ENCODE peak calls at places on chromosomes 5 and 9, in seven cellular contexts. N, O, E, Z, G, F and P are unnamed samples.
A peak's percentile ranks its signal among the peaks of the same experiment; 100 is the strongest.

GRCh38 chr5:150763023-150763793 is 4.4 kb upstream of the DCTN4 start:
- DNase-seq in E (peak; percentile 35), G (peak; percentile 19), F (no peak), O (no peak), N (peak; percentile 97), Z (no peak), P (peak; percentile 92)

GRCh38 chr5:33737284-33737683 is 154.5 kb downstream of the ADAMTS12 start:
- DNase-seq in Z (no peak), E (no peak), F (no peak), O (no peak), G (no peak), N (no peak), P (peak; percentile 58)

GRCh38 chr5:176608937-176609723 is 826 bp downstream of the GPRIN1 start:
- DNase-seq in F (no peak), Z (no peak), G (no peak), O (no peak), N (no peak), E (peak; percentile 32), P (no peak)

GRCh38 chr9:92600742-92601261 is 65.0 kb upstream of the ECM2 start:
- DNase-seq in F (no peak), O (no peak), E (no peak), Z (no peak), G (no peak), N (peak; percentile 56), P (peak; percentile 59)

GRCh38 chr9:98852463-98852735 is 44.9 kb downstream of the GALNT12 start:
- DNase-seq in Z (no peak), O (no peak), F (no peak), G (no peak), N (no peak), E (no peak), P (no peak)

GRCh38 chr5:160118349-160119141 is 705 bp downstream of the PWWP2A start:
- DNase-seq in N (no peak), E (peak; percentile 27), F (peak; percentile 93), G (peak; percentile 9), O (peak; percentile 53), Z (no peak), P (peak; percentile 6)

GRCh38 chr5:75142566-75143136 is 90.3 kb upstream of the GCNT4 start:
- DNase-seq in Z (peak; percentile 40), F (no peak), O (no peak), G (no peak), E (no peak), N (no peak), P (no peak)

GRCh38 chr5:7053528-7054209 is 340.4 kb downstream of the TENT4A start:
- DNase-seq in G (no peak), F (no peak), E (no peak), O (no peak), Z (no peak), N (no peak), P (no peak)

GRCh38 chr5:180193749-180194375 is 15.1 kb downstream of the RASGEF1C start:
- DNase-seq in Z (no peak), O (no peak), N (no peak), G (no peak), E (no peak), F (peak; percentile 63), P (no peak)

GRCh38 chr5:16673241-16673998 is 56.6 kb upstream of the RETREG1 start:
- DNase-seq in E (no peak), G (no peak), F (no peak), N (no peak), O (no peak), Z (no peak), P (no peak)

GRCh38 chr9:33506626-33507370 is 17.3 kb upstream of the ANKRD18B start:
- DNase-seq in G (peak; percentile 90), E (no peak), O (no peak), N (peak; percentile 93), F (no peak), Z (no peak), P (peak; percentile 97)

GRCh38 chr5:98774192-98775046 is 956 bp downstream of the RGMB start:
- DNase-seq in N (peak; percentile 39), O (peak; percentile 57), F (peak; percentile 93), Z (peak; percentile 87), G (peak; percentile 63), E (peak; percentile 86), P (peak; percentile 66)

GRCh38 chr5:56345352-56345751 is 112.2 kb upstream of the ANKRD55 start:
- DNase-seq in N (no peak), E (no peak), O (no peak), F (no peak), Z (no peak), G (no peak), P (no peak)

GRCh38 chr9:70830618-70831017 is 290.8 kb downstream of the TRPM3 start:
- DNase-seq in Z (no peak), O (no peak), N (no peak), F (no peak), G (no peak), E (peak; percentile 62), P (peak; percentile 17)

GRCh38 chr9:21974230-21974541 is 20.0 kb downstream of the CDKN2A start:
- DNase-seq in O (no peak), E (no peak), Z (no peak), F (no peak), G (no peak), N (no peak), P (no peak)

GRCh38 chr5:140075371-140075770 is 32.3 kb upstream of the NRG2 start:
- DNase-seq in F (no peak), Z (no peak), N (peak; percentile 43), O (no peak), E (peak; percentile 10), G (no peak), P (peak; percentile 57)
- TF ChIP-seq CTCF in F (no peak), Z (no peak), N (no peak), O (no peak), E (peak; percentile 41), G (peak; percentile 38), P (peak; percentile 50)

DNA sequence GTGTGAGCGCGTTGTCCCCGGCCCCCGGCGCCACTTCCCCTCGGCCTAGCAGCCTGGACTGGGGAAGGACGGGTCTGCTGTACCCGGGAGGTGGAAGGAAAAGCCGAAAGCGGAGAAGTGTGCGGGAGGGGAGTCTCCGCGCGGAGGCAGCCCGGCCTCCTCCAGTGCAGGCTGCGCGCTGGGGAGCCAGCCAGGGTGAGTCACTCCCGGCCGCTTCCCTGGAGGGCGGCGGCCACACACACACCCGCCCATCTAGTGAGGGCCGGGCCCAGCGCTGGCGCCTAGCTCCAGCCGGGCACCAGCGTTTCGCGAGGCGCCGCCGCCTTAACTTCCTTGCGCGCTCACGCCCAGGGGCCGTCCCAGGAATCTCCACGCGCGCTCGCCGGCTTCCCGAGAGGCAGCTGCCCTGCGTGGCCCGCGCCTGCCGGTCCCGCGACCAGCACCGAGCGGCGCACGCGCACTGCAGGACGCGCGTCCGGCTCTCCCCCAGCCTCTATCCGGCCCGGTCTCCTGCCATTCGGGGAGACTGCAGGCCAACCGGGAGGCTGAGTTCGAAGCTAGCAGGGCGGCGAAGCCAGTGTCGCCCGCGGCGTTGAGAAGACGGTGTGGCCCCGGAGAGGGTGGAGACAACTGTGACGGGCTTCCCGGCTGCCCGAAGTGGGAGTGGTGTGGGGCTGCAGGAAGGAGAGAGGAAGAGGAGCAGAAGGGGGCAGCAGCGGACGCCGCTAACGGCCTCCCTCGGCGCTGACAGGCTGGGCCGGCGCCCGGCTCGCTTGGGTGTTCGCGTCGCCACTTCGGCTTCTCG is at the start of gene JAK2:
- DNase-seq in O (peak; percentile 77), G (peak; percentile 95), E (peak; percentile 95), Z (peak; percentile 91), N (peak; percentile 90), F (peak; percentile 97), P (peak; percentile 91)
- TF ChIP-seq CTCF in O (peak; percentile 65), G (peak; percentile 50), E (peak; percentile 55), Z (peak; percentile 56), N (peak; percentile 58), F (peak; percentile 58), P (peak; percentile 50)

GRCh38 chr5:144971067-144971850 is 800.6 kb downstream of the KCTD16 start:
- DNase-seq in Z (peak; percentile 74), G (no peak), E (no peak), N (peak; percentile 4), F (no peak), O (no peak), P (peak; percentile 32)
- TF ChIP-seq CTCF in Z (no peak), G (no peak), E (no peak), N (no peak), F (no peak), O (no peak), P (no peak)

DNA sequence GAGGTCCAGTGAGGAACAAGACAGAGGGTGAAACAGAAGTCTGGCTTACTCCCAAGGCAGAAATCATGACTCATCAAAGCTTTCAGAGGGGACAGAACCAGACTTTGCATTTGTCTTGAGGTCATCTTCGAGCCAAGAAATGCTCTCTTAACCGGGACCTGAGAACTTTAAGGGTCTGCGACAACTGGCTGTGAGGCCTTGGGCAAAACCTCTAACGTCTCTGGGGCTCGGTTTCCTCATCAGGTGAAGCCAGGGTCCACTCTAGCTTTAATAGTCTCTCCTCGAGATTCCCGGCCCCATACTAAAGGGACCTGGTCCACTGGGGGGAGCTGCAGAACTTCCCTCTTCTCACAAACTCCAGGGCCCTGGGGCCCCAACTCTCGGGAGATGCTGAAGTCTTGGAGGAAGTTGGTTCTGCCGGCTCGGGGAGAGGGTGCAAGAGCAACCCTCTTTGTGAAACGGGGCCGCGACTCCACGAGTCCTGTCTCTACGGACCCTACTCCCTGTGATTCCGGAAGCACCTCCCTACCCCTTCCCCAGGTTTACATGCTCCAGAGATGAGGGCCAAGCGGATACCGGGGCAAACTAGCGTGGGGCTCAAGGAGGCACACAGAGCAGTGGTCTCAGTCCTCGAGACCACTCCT is 2.6 kb downstream of the GLIS3 start:
- DNase-seq in G (peak; percentile 92), N (peak; percentile 68), Z (peak; percentile 74), E (peak; percentile 87), O (peak; percentile 53), F (peak; percentile 79), P (peak; percentile 90)
- TF ChIP-seq CTCF in G (peak; percentile 64), N (peak; percentile 59), Z (peak; percentile 47), E (peak; percentile 57), O (peak; percentile 38), F (peak; percentile 5), P (peak; percentile 62)

GRCh38 chr5:142722896-142723295 is 37.0 kb upstream of the FGF1 start:
- DNase-seq in Z (peak; percentile 15), O (no peak), E (no peak), N (no peak), G (no peak), F (no peak), P (no peak)

GRCh38 chr5:142724821-142725220 is 38.9 kb upstream of the FGF1 start:
- DNase-seq in N (no peak), G (no peak), O (no peak), E (no peak), Z (no peak), F (no peak), P (no peak)

GRCh38 chr5:142719836-142720330 is 34.0 kb upstream of the FGF1 start:
- DNase-seq in G (no peak), E (no peak), O (no peak), N (no peak), F (no peak), Z (no peak), P (no peak)

GRCh38 chr5:142720561-142721275 is 34.8 kb upstream of the FGF1 start:
- DNase-seq in G (peak; percentile 59), O (no peak), N (peak; percentile 99), Z (no peak), F (no peak), E (no peak), P (no peak)

GRCh38 chr5:142722146-142722545 is 36.3 kb upstream of the FGF1 start:
- DNase-seq in N (no peak), G (no peak), O (no peak), E (no peak), F (no peak), Z (no peak), P (peak; percentile 44)
- TF ChIP-seq CTCF in N (no peak), G (no peak), O (no peak), E (no peak), F (no peak), Z (no peak), P (no peak)